ENCODE peak calls at places on chromosomes 11 and 22, in six cellular contexts. One of them, this sample, is unnamed.

GRCh38 chr11:104944080-104944479 is 24.3 kb downstream of the CASP4 start:
- DNase-seq in fibroblast of gingiva: peak
- DNase-seq in HCT116: no peak
- DNase-seq in mesendoderm: no peak
- DNase-seq in stimulated activated CD4-positive, alpha-beta T cell treated with anti-CD3 and anti-CD28 coated beads, Interleukin-2, amount 100 ng/mL, for 24 hours: no peak
- DNase-seq in AG04450: no peak
- DNase-seq in this sample: no peak

GRCh38 chr11:862704-863388 is 20.2 kb downstream of the TSPAN4 start:
- DNase-seq in stimulated activated CD4-positive, alpha-beta T cell treated with anti-CD3 and anti-CD28 coated beads, Interleukin-2, amount 100 ng/mL, for 24 hours: no peak
- DNase-seq in mesendoderm: no peak
- DNase-seq in AG04450: no peak
- DNase-seq in fibroblast of gingiva: no peak
- DNase-seq in HCT116: no peak
- DNase-seq in this sample: no peak

GRCh38 chr22:26445577-26446275 is 16.7 kb downstream of the ASPHD2 start:
- DNase-seq in HCT116: no peak
- DNase-seq in fibroblast of gingiva: no peak
- DNase-seq in stimulated activated CD4-positive, alpha-beta T cell treated with anti-CD3 and anti-CD28 coated beads, Interleukin-2, amount 100 ng/mL, for 24 hours: no peak
- DNase-seq in AG04450: no peak
- DNase-seq in mesendoderm: no peak
- DNase-seq in this sample: no peak

GRCh38 chr11:119421941-119422504 is 949 bp downstream of the THY1 start:
- DNase-seq in AG04450: no peak
- DNase-seq in mesendoderm: peak
- DNase-seq in stimulated activated CD4-positive, alpha-beta T cell treated with anti-CD3 and anti-CD28 coated beads, Interleukin-2, amount 100 ng/mL, for 24 hours: no peak
- DNase-seq in HCT116: no peak
- DNase-seq in fibroblast of gingiva: no peak
- DNase-seq in this sample: no peak

GRCh38 chr22:38772624-38772873 is 16.8 kb upstream of the SUN2 start:
- DNase-seq in HCT116: no peak
- DNase-seq in fibroblast of gingiva: no peak
- DNase-seq in mesendoderm: no peak
- DNase-seq in stimulated activated CD4-positive, alpha-beta T cell treated with anti-CD3 and anti-CD28 coated beads, Interleukin-2, amount 100 ng/mL, for 24 hours: no peak
- DNase-seq in AG04450: no peak
- DNase-seq in this sample: no peak

GRCh38 chr22:40653361-40653760 is 16.8 kb upstream of the MRTFA start:
- DNase-seq in stimulated activated CD4-positive, alpha-beta T cell treated with anti-CD3 and anti-CD28 coated beads, Interleukin-2, amount 100 ng/mL, for 24 hours: no peak
- DNase-seq in fibroblast of gingiva: no peak
- DNase-seq in HCT116: no peak
- DNase-seq in AG04450: no peak
- DNase-seq in mesendoderm: no peak
- DNase-seq in this sample: no peak

GRCh38 chr11:10314199-10315072 is 9.6 kb downstream of the ADM start:
- DNase-seq in fibroblast of gingiva: peak
- DNase-seq in HCT116: no peak
- DNase-seq in mesendoderm: peak
- DNase-seq in stimulated activated CD4-positive, alpha-beta T cell treated with anti-CD3 and anti-CD28 coated beads, Interleukin-2, amount 100 ng/mL, for 24 hours: no peak
- DNase-seq in AG04450: no peak
- DNase-seq in this sample: no peak

GRCh38 chr11:123859731-123860130 is 25.7 kb downstream of the TMEM225 start:
- DNase-seq in AG04450: no peak
- DNase-seq in stimulated activated CD4-positive, alpha-beta T cell treated with anti-CD3 and anti-CD28 coated beads, Interleukin-2, amount 100 ng/mL, for 24 hours: no peak
- DNase-seq in mesendoderm: no peak
- DNase-seq in HCT116: no peak
- DNase-seq in fibroblast of gingiva: no peak
- DNase-seq in this sample: no peak

GRCh38 chr11:64526356-64526755 is 64.7 kb upstream of the SLC22A12 start:
- DNase-seq in AG04450: no peak
- DNase-seq in HCT116: no peak
- DNase-seq in fibroblast of gingiva: no peak
- DNase-seq in stimulated activated CD4-positive, alpha-beta T cell treated with anti-CD3 and anti-CD28 coated beads, Interleukin-2, amount 100 ng/mL, for 24 hours: no peak
- DNase-seq in mesendoderm: no peak
- DNase-seq in this sample: no peak

GRCh38 chr11:32290783-32291182 is 144.6 kb downstream of the WT1 start:
- DNase-seq in mesendoderm: peak
- DNase-seq in fibroblast of gingiva: no peak
- DNase-seq in HCT116: no peak
- DNase-seq in AG04450: no peak
- DNase-seq in stimulated activated CD4-positive, alpha-beta T cell treated with anti-CD3 and anti-CD28 coated beads, Interleukin-2, amount 100 ng/mL, for 24 hours: no peak
- DNase-seq in this sample: no peak

GRCh38 chr22:38755155-38755910 is 465 bp downstream of the SUN2 start:
- DNase-seq in fibroblast of gingiva: peak
- DNase-seq in HCT116: no peak
- DNase-seq in mesendoderm: peak
- DNase-seq in stimulated activated CD4-positive, alpha-beta T cell treated with anti-CD3 and anti-CD28 coated beads, Interleukin-2, amount 100 ng/mL, for 24 hours: peak
- DNase-seq in AG04450: no peak
- DNase-seq in this sample: no peak

GRCh38 chr11:24738972-24739371 is 242.1 kb downstream of the LUZP2 start:
- DNase-seq in mesendoderm: no peak
- DNase-seq in stimulated activated CD4-positive, alpha-beta T cell treated with anti-CD3 and anti-CD28 coated beads, Interleukin-2, amount 100 ng/mL, for 24 hours: no peak
- DNase-seq in HCT116: no peak
- DNase-seq in AG04450: no peak
- DNase-seq in fibroblast of gingiva: no peak
- DNase-seq in this sample: no peak

GRCh38 chr22:48348855-48349254 is 1478.8 kb downstream of the BRD1 start:
- DNase-seq in stimulated activated CD4-positive, alpha-beta T cell treated with anti-CD3 and anti-CD28 coated beads, Interleukin-2, amount 100 ng/mL, for 24 hours: no peak
- DNase-seq in fibroblast of gingiva: no peak
- DNase-seq in AG04450: no peak
- DNase-seq in HCT116: no peak
- DNase-seq in mesendoderm: no peak
- DNase-seq in this sample: no peak

GRCh38 chr11:14232652-14233051 is 126.3 kb downstream of the RRAS2 start:
- DNase-seq in stimulated activated CD4-positive, alpha-beta T cell treated with anti-CD3 and anti-CD28 coated beads, Interleukin-2, amount 100 ng/mL, for 24 hours: no peak
- DNase-seq in HCT116: no peak
- DNase-seq in fibroblast of gingiva: no peak
- DNase-seq in mesendoderm: peak
- DNase-seq in AG04450: no peak
- DNase-seq in this sample: no peak

GRCh38 chr11:134372961-134373360 is 39.1 kb downstream of the B3GAT1 start:
- DNase-seq in mesendoderm: no peak
- DNase-seq in HCT116: no peak
- DNase-seq in fibroblast of gingiva: no peak
- DNase-seq in stimulated activated CD4-positive, alpha-beta T cell treated with anti-CD3 and anti-CD28 coated beads, Interleukin-2, amount 100 ng/mL, for 24 hours: no peak
- DNase-seq in AG04450: no peak
- DNase-seq in this sample: peak

GRCh38 chr22:22410121-22410520 is 98.4 kb downstream of the ZNF280B start:
- DNase-seq in stimulated activated CD4-positive, alpha-beta T cell treated with anti-CD3 and anti-CD28 coated beads, Interleukin-2, amount 100 ng/mL, for 24 hours: no peak
- DNase-seq in mesendoderm: no peak
- DNase-seq in fibroblast of gingiva: no peak
- DNase-seq in AG04450: no peak
- DNase-seq in HCT116: no peak
- DNase-seq in this sample: peak

GRCh38 chr22:30015846-30016245 is 64.4 kb upstream of the HORMAD2 start:
- DNase-seq in fibroblast of gingiva: peak
- DNase-seq in stimulated activated CD4-positive, alpha-beta T cell treated with anti-CD3 and anti-CD28 coated beads, Interleukin-2, amount 100 ng/mL, for 24 hours: no peak
- DNase-seq in AG04450: peak
- DNase-seq in HCT116: no peak
- DNase-seq in mesendoderm: no peak
- DNase-seq in this sample: no peak

GRCh38 chr11:27200779-27201453 is 160.3 kb downstream of the BBOX1 start:
- DNase-seq in fibroblast of gingiva: peak
- DNase-seq in stimulated activated CD4-positive, alpha-beta T cell treated with anti-CD3 and anti-CD28 coated beads, Interleukin-2, amount 100 ng/mL, for 24 hours: no peak
- DNase-seq in HCT116: no peak
- DNase-seq in mesendoderm: no peak
- DNase-seq in AG04450: no peak
- DNase-seq in this sample: no peak

GRCh38 chr22:21042978-21043855 is 2.5 kb upstream of the LRRC74B start:
- DNase-seq in fibroblast of gingiva: no peak
- DNase-seq in mesendoderm: no peak
- DNase-seq in stimulated activated CD4-positive, alpha-beta T cell treated with anti-CD3 and anti-CD28 coated beads, Interleukin-2, amount 100 ng/mL, for 24 hours: no peak
- DNase-seq in HCT116: no peak
- DNase-seq in AG04450: no peak
- DNase-seq in this sample: no peak

GRCh38 chr11:46675288-46675851 is 25.0 kb downstream of the ARHGAP1 start:
- DNase-seq in mesendoderm: peak
- DNase-seq in AG04450: no peak
- DNase-seq in stimulated activated CD4-positive, alpha-beta T cell treated with anti-CD3 and anti-CD28 coated beads, Interleukin-2, amount 100 ng/mL, for 24 hours: no peak
- DNase-seq in fibroblast of gingiva: peak
- DNase-seq in HCT116: no peak
- DNase-seq in this sample: no peak

GRCh38 chr11:16820324-16821092 is 82.1 kb downstream of the C11orf58 start:
- DNase-seq in HCT116: peak
- DNase-seq in stimulated activated CD4-positive, alpha-beta T cell treated with anti-CD3 and anti-CD28 coated beads, Interleukin-2, amount 100 ng/mL, for 24 hours: peak
- DNase-seq in AG04450: peak
- DNase-seq in fibroblast of gingiva: peak
- DNase-seq in mesendoderm: peak
- DNase-seq in this sample: peak

GRCh38 chr22:33337524-33337923 is 279.3 kb upstream of the SYN3 start:
- DNase-seq in stimulated activated CD4-positive, alpha-beta T cell treated with anti-CD3 and anti-CD28 coated beads, Interleukin-2, amount 100 ng/mL, for 24 hours: no peak
- DNase-seq in AG04450: no peak
- DNase-seq in fibroblast of gingiva: no peak
- DNase-seq in mesendoderm: no peak
- DNase-seq in HCT116: no peak
- DNase-seq in this sample: no peak

GRCh38 chr11:56509439-56509838 is 18.3 kb upstream of the OR5M8 start:
- DNase-seq in fibroblast of gingiva: no peak
- DNase-seq in AG04450: no peak
- DNase-seq in mesendoderm: no peak
- DNase-seq in stimulated activated CD4-positive, alpha-beta T cell treated with anti-CD3 and anti-CD28 coated beads, Interleukin-2, amount 100 ng/mL, for 24 hours: no peak
- DNase-seq in HCT116: no peak
- DNase-seq in this sample: no peak

GRCh38 chr22:38316340-38317236 is 645 bp downstream of the CSNK1E start:
- DNase-seq in AG04450: no peak
- DNase-seq in fibroblast of gingiva: peak
- DNase-seq in mesendoderm: peak
- DNase-seq in HCT116: no peak
- DNase-seq in stimulated activated CD4-positive, alpha-beta T cell treated with anti-CD3 and anti-CD28 coated beads, Interleukin-2, amount 100 ng/mL, for 24 hours: peak
- DNase-seq in this sample: no peak

GRCh38 chr11:75524576-75525432 is 937 bp downstream of the GDPD5 start:
- DNase-seq in mesendoderm: peak
- DNase-seq in stimulated activated CD4-positive, alpha-beta T cell treated with anti-CD3 and anti-CD28 coated beads, Interleukin-2, amount 100 ng/mL, for 24 hours: peak
- DNase-seq in fibroblast of gingiva: no peak
- DNase-seq in AG04450: no peak
- DNase-seq in HCT116: no peak
- DNase-seq in this sample: no peak

GRCh38 chr11:28245131-28245530 is 136.9 kb downstream of the METTL15 start:
- DNase-seq in mesendoderm: no peak
- DNase-seq in stimulated activated CD4-positive, alpha-beta T cell treated with anti-CD3 and anti-CD28 coated beads, Interleukin-2, amount 100 ng/mL, for 24 hours: no peak
- DNase-seq in fibroblast of gingiva: no peak
- DNase-seq in AG04450: no peak
- DNase-seq in HCT116: no peak
- DNase-seq in this sample: no peak

GRCh38 chr11:132035736-132036135 is 665.3 kb downstream of the NTM start:
- DNase-seq in HCT116: no peak
- DNase-seq in AG04450: no peak
- DNase-seq in stimulated activated CD4-positive, alpha-beta T cell treated with anti-CD3 and anti-CD28 coated beads, Interleukin-2, amount 100 ng/mL, for 24 hours: no peak
- DNase-seq in mesendoderm: peak
- DNase-seq in fibroblast of gingiva: no peak
- DNase-seq in this sample: no peak

GRCh38 chr22:27632451-27633295 is 168.9 kb downstream of the MN1 start:
- DNase-seq in fibroblast of gingiva: no peak
- DNase-seq in HCT116: no peak
- DNase-seq in mesendoderm: no peak
- DNase-seq in AG04450: no peak
- DNase-seq in stimulated activated CD4-positive, alpha-beta T cell treated with anti-CD3 and anti-CD28 coated beads, Interleukin-2, amount 100 ng/mL, for 24 hours: no peak
- DNase-seq in this sample: no peak

GRCh38 chr11:41522899-41523672 is 63.6 kb upstream of the LRRC4C start:
- DNase-seq in HCT116: no peak
- DNase-seq in fibroblast of gingiva: no peak
- DNase-seq in stimulated activated CD4-positive, alpha-beta T cell treated with anti-CD3 and anti-CD28 coated beads, Interleukin-2, amount 100 ng/mL, for 24 hours: no peak
- DNase-seq in mesendoderm: peak
- DNase-seq in AG04450: no peak
- DNase-seq in this sample: no peak

This sample was measured in NCI-H2107.